ENCODE peak calls at places on chromosomes 11 and 22, in four cellular contexts. G is HepG2, J is HCT116, C is K562. V is an unnamed sample.

GRCh38 chr22:46931881-46932280 is 169.4 kb downstream of the TBC1D22A start:
- DNase-seq in G (no peak), J (no peak), C (no peak), V (no peak)

GRCh38 chr11:104146421-104146820 is 17.5 kb downstream of the PDGFD start:
- DNase-seq in G (no peak), J (no peak), C (no peak), V (no peak)

GRCh38 chr11:121936781-121937447 is 179.1 kb downstream of the BLID start:
- DNase-seq in G (no peak), J (no peak), C (no peak), V (no peak)

GRCh38 chr22:42340695-42341383 is 70.4 kb upstream of the TCF20 start:
- DNase-seq in G (no peak), J (no peak), C (no peak), V (peak; percentile 74)

GRCh38 chr22:49291781-49292180 is 535.9 kb downstream of the BRD1 start:
- DNase-seq in G (no peak), J (no peak), C (no peak), V (no peak)

GRCh38 chr11:119683783-119684182 is 45.2 kb downstream of the NECTIN1 start:
- DNase-seq in G (no peak), J (no peak), C (no peak), V (no peak)

GRCh38 chr22:28710112-28710888 is 30.7 kb upstream of the TTC28 start:
- DNase-seq in G (peak; percentile 13), J (no peak), C (no peak), V (peak; percentile 42)

GRCh38 chr11:77287615-77288273 is 13.7 kb downstream of the GDPD4 start:
- DNase-seq in G (no peak), J (no peak), C (no peak), V (no peak)

GRCh38 chr11:88183233-88183632 is 8.0 kb upstream of the RAB38 start:
- DNase-seq in G (no peak), J (no peak), C (no peak), V (no peak)

GRCh38 chr11:87466228-87466627 is 428.5 kb downstream of the TMEM135 start:
- DNase-seq in G (no peak), J (no peak), C (no peak), V (no peak)

GRCh38 chr11:6505577-6506240 is 8.6 kb downstream of the DNHD1 start:
- DNase-seq in G (peak; percentile 25), J (peak; percentile 40), C (peak; percentile 36), V (peak; percentile 62)

GRCh38 chr11:120178441-120179070 is 32.3 kb upstream of the OAF start:
- DNase-seq in G (no peak), J (no peak), C (no peak), V (no peak)

GRCh38 chr11:3709977-3710376 is 38.8 kb upstream of the CHRNA10 start:
- DNase-seq in G (no peak), J (no peak), C (no peak), V (no peak)

GRCh38 chr11:77206264-77207018 is 78.4 kb downstream of the MYO7A start:
- DNase-seq in G (no peak), J (no peak), C (no peak), V (peak; percentile 11)

GRCh38 chr22:49271369-49271727 is 556.3 kb downstream of the BRD1 start:
- DNase-seq in G (no peak), J (no peak), C (no peak), V (no peak)

GRCh38 chr11:31813961-31814868 is 3.1 kb upstream of the PAX6 start:
- DNase-seq in G (no peak), J (no peak), C (no peak), V (peak; percentile 48)

GRCh38 chr22:38549106-38549884 is 20.7 kb downstream of the DMC1 start:
- DNase-seq in G (no peak), J (no peak), C (no peak), V (no peak)

GRCh38 chr11:1310315-1310687 is 869 bp upstream of the TOLLIP start:
- DNase-seq in G (no peak), J (no peak), C (no peak), V (no peak)

GRCh38 chr11:105202422-105202821 is 62.9 kb upstream of the CARD18 start:
- DNase-seq in G (peak; percentile 24), J (no peak), C (no peak), V (no peak)

GRCh38 chr11:12066056-12066798 is 44.2 kb upstream of the MICAL2 start:
- DNase-seq in G (peak; percentile 94), J (peak; percentile 93), C (no peak), V (no peak)

GRCh38 chr22:44587004-44587793 is 89.2 kb upstream of the RTL6 start:
- DNase-seq in G (no peak), J (no peak), C (no peak), V (no peak)

GRCh38 chr11:118219244-118219643 is 5.6 kb downstream of the JAML start:
- DNase-seq in G (peak; percentile 65), J (no peak), C (no peak), V (no peak)

GRCh38 chr11:32315121-32315520 is 120.2 kb downstream of the WT1 start:
- DNase-seq in G (no peak), J (no peak), C (no peak), V (no peak)

GRCh38 chr11:2794419-2794795 is 91.2 kb downstream of the CDKN1C start:
- DNase-seq in G (no peak), J (no peak), C (no peak), V (no peak)

GRCh38 chr22:39518124-39518786 is 2.1 kb upstream of the ATF4 start:
- DNase-seq in G (no peak), J (no peak), C (no peak), V (no peak)

GRCh38 chr22:20199413-20199842 is 48.6 kb upstream of the CCDC188 start:
- DNase-seq in G (no peak), J (no peak), C (no peak), V (no peak)

GRCh38 chr11:99316761-99317475 is 296.2 kb downstream of the CNTN5 start:
- DNase-seq in G (no peak), J (no peak), C (no peak), V (no peak)

GRCh38 chr22:19149047-19149883 is 827 bp downstream of the GSC2 start:
- DNase-seq in G (no peak), J (no peak), C (peak; percentile 75), V (peak; percentile 56)

GRCh38 chr11:133947298-133947905 is 9.4 kb downstream of the IGSF9B start:
- DNase-seq in G (peak; percentile 20), J (no peak), C (peak; percentile 28), V (peak; percentile 77)

GRCh38 chr22:25126510-25126909 is 73.1 kb upstream of the CRYBB3 start:
- DNase-seq in G (no peak), J (no peak), C (no peak), V (no peak)

GRCh38 chr22:25111579-25112517 is 87.8 kb upstream of the CRYBB3 start:
- DNase-seq in G (no peak), J (no peak), C (peak; percentile 12), V (peak; percentile 51)

GRCh38 chr22:38202437-38203089 is 769 bp downstream of the MAFF start:
- DNase-seq in G (peak; percentile 50), J (no peak), C (peak; percentile 70), V (peak; percentile 76)

GRCh38 chr11:36304349-36304748 is 8.3 kb downstream of the PRR5L start:
- DNase-seq in G (no peak), J (no peak), C (no peak), V (no peak)

GRCh38 chr22:40199852-40200251 is 22.1 kb downstream of the TNRC6B start:
- DNase-seq in G (no peak), J (no peak), C (no peak), V (no peak)

DNA sequence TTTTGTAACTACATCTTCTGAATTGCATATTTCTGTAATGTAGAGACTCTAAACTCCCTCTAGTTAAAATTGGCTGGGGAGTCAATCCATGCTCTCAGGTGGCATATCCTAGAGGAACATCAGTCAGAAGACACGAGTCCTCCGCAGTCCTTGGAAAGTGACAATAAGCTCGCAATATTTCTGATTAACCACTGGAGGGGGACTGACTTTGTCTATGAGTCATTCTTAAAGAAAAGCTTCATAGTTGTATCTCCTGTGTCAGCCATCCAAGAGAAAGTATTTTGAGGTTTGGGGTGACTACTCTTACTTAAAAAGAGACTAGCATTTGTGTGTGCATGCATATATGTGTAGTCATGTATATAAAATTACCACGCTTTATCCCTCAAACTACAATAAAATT is 60.2 kb downstream of the SLN start:
- DNase-seq in G (no peak), J (peak; percentile 6), C (no peak), V (no peak)
- TF ChIP-seq ELF1 in G (no peak), J (no peak), C (no peak), V (no peak)

DNA sequence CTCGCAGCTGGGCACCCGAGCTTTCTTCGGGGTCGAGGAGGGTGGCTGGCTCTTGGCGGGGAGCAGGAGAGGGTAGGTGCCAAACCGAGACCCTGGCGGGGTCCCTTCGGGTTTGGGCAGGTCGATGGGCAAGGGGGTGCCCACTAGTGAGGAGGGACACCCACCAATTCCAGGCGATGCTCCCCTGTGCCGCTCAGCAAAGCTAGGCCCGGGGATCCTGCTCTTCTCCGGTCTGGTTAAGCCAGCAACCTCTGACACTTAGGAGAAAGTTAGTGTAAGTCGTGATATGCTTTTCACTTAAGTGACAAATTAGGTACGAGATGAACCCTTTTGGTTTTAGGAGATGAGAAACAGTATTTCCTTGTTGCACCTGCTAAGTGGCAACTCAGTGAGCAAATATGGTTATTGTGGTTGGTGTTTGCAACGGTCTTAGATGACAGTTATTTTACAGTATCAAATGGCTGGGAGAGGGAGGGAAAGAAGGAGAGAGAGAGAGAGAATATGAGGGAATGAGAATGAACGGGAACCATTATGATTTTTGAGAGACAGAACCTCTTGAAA is 565 bp downstream of the NUCB2 start:
- DNase-seq in G (no peak), J (no peak), C (no peak), V (no peak)
- TF ChIP-seq ELF1 in G (no peak), J (no peak), C (no peak), V (no peak)

GRCh38 chr11:47946682-47947575 is 33.4 kb upstream of the PTPRJ start:
- DNase-seq in G (no peak), J (peak; percentile 84), C (peak; percentile 85), V (no peak)
- TF ChIP-seq ELF1 in G (no peak), J (no peak), C (no peak), V (no peak)

DNA sequence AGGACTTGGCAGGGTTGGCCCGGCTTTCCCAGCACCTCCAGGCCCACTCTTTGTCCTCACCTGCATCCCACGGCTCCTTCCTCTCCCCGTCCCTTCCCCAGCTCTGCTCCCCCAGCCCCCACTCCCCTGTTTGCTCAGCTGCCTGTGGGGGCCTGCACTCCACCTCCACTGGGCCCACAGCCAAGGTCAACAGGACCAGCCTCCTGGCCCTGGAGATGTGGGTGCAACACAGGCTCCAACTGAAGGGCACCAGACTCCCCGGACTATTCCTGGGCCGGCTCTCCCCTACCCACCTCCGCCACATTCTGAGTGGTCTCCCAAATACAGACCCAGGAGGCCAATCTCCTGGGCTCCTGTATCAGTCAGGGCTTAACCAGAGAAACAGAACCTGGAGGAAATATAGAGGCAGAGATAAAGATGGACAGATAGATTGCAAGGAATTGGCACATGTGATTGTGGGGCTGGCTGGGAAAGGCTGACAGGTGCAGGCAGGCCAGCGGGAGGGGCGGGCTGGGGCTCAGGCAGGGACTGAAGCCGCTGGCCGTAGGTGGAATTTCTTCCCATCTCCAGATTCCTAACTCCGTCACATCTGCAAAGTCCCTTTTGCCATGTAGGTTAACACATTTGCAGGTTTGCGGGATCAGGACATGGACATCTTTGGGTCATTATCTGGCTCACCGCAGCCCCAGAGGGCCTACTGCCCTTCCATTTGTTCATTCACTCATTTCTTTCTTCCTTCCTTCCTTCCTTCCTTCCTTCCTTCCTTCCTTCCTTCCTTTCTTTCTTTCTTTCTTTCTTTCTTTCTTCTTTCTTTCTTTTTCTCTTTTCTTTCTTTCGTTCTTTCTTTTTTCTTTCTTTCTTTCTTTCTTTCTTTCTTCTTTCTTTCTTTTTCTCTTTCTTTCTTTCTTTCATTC is 45.8 kb upstream of the MYH9 start:
- DNase-seq in G (peak; percentile 66), J (no peak), C (no peak), V (peak; percentile 62)
- TF ChIP-seq ELF1 in G (peak; percentile 39), J (no peak), C (no peak), V (no peak)

GRCh38 chr11:76185931-76186401 is 20.3 kb downstream of the WNT11 start:
- DNase-seq in G (no peak), J (no peak), C (no peak), V (peak; percentile 76)
- TF ChIP-seq ELF1 in G (no peak), J (no peak), C (no peak), V (no peak)